ENCODE peak calls at places on chromosomes 13 and 19, in seven cellular contexts. H, L, T, O, N, J and E are unnamed samples.
A peak's percentile ranks its signal among the peaks of the same experiment; 100 is the strongest.

GRCh38 chr13:81395368-81395767 is 1054.4 kb upstream of the SPRY2 start:
- DNase-seq in H (no peak), L (peak; percentile 5), T (peak; percentile 10), O (no peak), N (no peak), J (peak; percentile 75), E (no peak)

GRCh38 chr13:41411536-41411935 is 45.8 kb upstream of the RGCC start:
- DNase-seq in H (peak; percentile 76), L (no peak), T (peak; percentile 60), O (peak; percentile 48), N (peak; percentile 26), J (no peak), E (no peak)

GRCh38 chr19:8615022-8615421 is 4.5 kb upstream of the ADAMTS10 start:
- DNase-seq in H (no peak), L (peak; percentile 70), T (peak; percentile 42), O (peak; percentile 77), N (no peak), J (no peak), E (no peak)

GRCh38 chr13:25037057-25037813 is 58.7 kb upstream of the PABPC3 start:
- DNase-seq in H (peak; percentile 76), L (peak; percentile 23), T (peak; percentile 71), O (peak; percentile 53), N (peak; percentile 50), J (peak; percentile 40), E (no peak)

GRCh38 chr19:33110201-33110910 is 21.6 kb upstream of the WDR88 start:
- DNase-seq in H (peak; percentile 85), L (peak; percentile 54), T (peak; percentile 73), O (peak; percentile 27), N (no peak), J (no peak), E (no peak)

GRCh38 chr13:91154954-91155353 is 192.5 kb upstream of the MIR17HG start:
- DNase-seq in H (no peak), L (no peak), T (no peak), O (no peak), N (no peak), J (no peak), E (no peak)

GRCh38 chr13:33260168-33261098 is 25.1 kb downstream of the STARD13 start:
- DNase-seq in H (peak; percentile 71), L (no peak), T (no peak), O (peak; percentile 23), N (no peak), J (no peak), E (peak; percentile 74)

GRCh38 chr19:54817670-54818536 is 1.6 kb downstream of the KIR3DL1 start:
- DNase-seq in H (no peak), L (no peak), T (no peak), O (no peak), N (no peak), J (no peak), E (peak; percentile 29)

GRCh38 chr19:10617409-10618121 is 7.8 kb upstream of the SLC44A2 start:
- DNase-seq in H (peak; percentile 58), L (peak; percentile 41), T (peak; percentile 90), O (peak; percentile 50), N (no peak), J (no peak), E (no peak)

GRCh38 chr13:26816876-26817275 is 56.3 kb upstream of the GPR12 start:
- DNase-seq in H (no peak), L (no peak), T (no peak), O (no peak), N (no peak), J (no peak), E (no peak)